ENCODE peak calls at places on chromosomes 5 and 9, in ten cellular contexts. I is fibroblast of mammary gland, E is CD14-positive monocyte, W is neural crest cell, O is tibial artery, A is right atrium auricular region, R is suprapubic skin, B is AG04450, G is HepG2, L is glutamatergic neuron. Z is an unnamed sample.

GRCh38 chr5:90434116-90434714 is 24.7 kb upstream of the CETN3 start:
- DNase-seq in G (peak; percentile 39), L (peak; percentile 70), R (no peak), B (no peak), I (peak; percentile 53), A (no peak), E (no peak), W (peak; percentile 33), O (no peak), Z (no peak)

GRCh38 chr5:151082976-151083651 is 2.3 kb upstream of the TNIP1 start:
- DNase-seq in G (no peak), E (peak; percentile 70), W (no peak), B (no peak), O (no peak), A (no peak), I (peak; percentile 26), L (no peak), R (no peak), Z (no peak)

GRCh38 chr5:91077623-91078022 is 305.5 kb downstream of the ARRDC3 start:
- DNase-seq in L (no peak), O (no peak), E (no peak), R (no peak), B (no peak), G (no peak), A (no peak), I (no peak), W (no peak), Z (no peak)

GRCh38 chr5:142484821-142485387 is 160.1 kb upstream of the SPRY4 start:
- DNase-seq in W (no peak), I (peak; percentile 31), G (peak; percentile 29), E (no peak), B (no peak), R (no peak), A (no peak), O (no peak), L (no peak), Z (no peak)

GRCh38 chr9:104911029-104911607 is 16.8 kb downstream of the ABCA1 start:
- DNase-seq in G (peak; percentile 43), O (no peak), B (no peak), R (no peak), I (peak; percentile 76), L (no peak), W (no peak), E (no peak), A (no peak), Z (no peak)

GRCh38 chr5:34500236-34500836 is 155.8 kb upstream of the RAI14 start:
- DNase-seq in B (no peak), R (no peak), A (no peak), W (no peak), I (peak; percentile 52), L (no peak), O (no peak), E (peak; percentile 56), G (peak; percentile 30), Z (no peak)

GRCh38 chr5:57432876-57433275 is 49.7 kb downstream of the ACTBL2 start:
- DNase-seq in E (no peak), A (no peak), W (no peak), B (no peak), R (no peak), O (no peak), I (peak; percentile 34), G (peak; percentile 28), L (no peak), Z (no peak)

GRCh38 chr9:10613413-10613812 is 611 bp upstream of the PTPRD start:
- DNase-seq in R (no peak), B (no peak), G (no peak), I (no peak), A (no peak), L (no peak), O (no peak), E (no peak), W (no peak), Z (no peak)

GRCh38 chr5:109855056-109855455 is 165.3 kb downstream of the MAN2A1 start:
- DNase-seq in R (no peak), L (no peak), I (no peak), E (no peak), B (no peak), O (no peak), A (no peak), W (no peak), G (no peak), Z (no peak)

GRCh38 chr9:124180557-124180956 is 77.2 kb upstream of the NEK6 start:
- DNase-seq in B (peak; percentile 16), L (no peak), O (peak; percentile 38), G (no peak), A (no peak), E (no peak), R (peak; percentile 77), I (peak; percentile 46), W (no peak), Z (no peak)

GRCh38 chr5:38752622-38753021 is 93.2 kb upstream of the OSMR start:
- DNase-seq in A (no peak), B (no peak), E (no peak), L (no peak), O (no peak), I (no peak), G (no peak), W (no peak), R (no peak), Z (no peak)

GRCh38 chr5:38757451-38758245 is 88.2 kb upstream of the OSMR start:
- DNase-seq in L (no peak), I (no peak), G (no peak), E (no peak), B (no peak), A (no peak), W (no peak), R (no peak), O (no peak), Z (no peak)

GRCh38 chr5:38753776-38754175 is 92.0 kb upstream of the OSMR start:
- DNase-seq in O (no peak), G (no peak), W (no peak), A (no peak), R (no peak), L (no peak), B (no peak), I (no peak), E (no peak), Z (no peak)

GRCh38 chr5:38756068-38756467 is 89.7 kb upstream of the OSMR start:
- DNase-seq in G (no peak), L (no peak), E (no peak), W (no peak), O (no peak), B (no peak), R (no peak), A (no peak), I (peak; percentile 60), Z (no peak)

GRCh38 chr5:38755171-38755570 is 90.6 kb upstream of the OSMR start:
- DNase-seq in B (peak; percentile 26), G (no peak), W (no peak), L (no peak), O (no peak), E (no peak), R (no peak), I (peak; percentile 79), A (no peak), Z (no peak)
- TF ChIP-seq CTCF in B (peak; percentile 27), G (no peak), W (no peak), L (no peak), O (no peak), E (no peak), R (no peak), I (no peak), A (no peak), Z (peak; percentile 22)

GRCh38 chr9:12993432-12993831 is 218.6 kb downstream of the LURAP1L start:
- DNase-seq in G (no peak), B (no peak), I (no peak), W (no peak), A (no peak), L (no peak), E (no peak), R (no peak), O (no peak), Z (no peak)

GRCh38 chr9:12988259-12988658 is 213.4 kb downstream of the LURAP1L start:
- DNase-seq in R (no peak), O (no peak), G (no peak), W (no peak), L (no peak), B (no peak), E (no peak), A (no peak), I (no peak), Z (no peak)

GRCh38 chr9:12989669-12990068 is 214.8 kb downstream of the LURAP1L start:
- DNase-seq in L (no peak), E (no peak), A (no peak), I (no peak), B (no peak), G (no peak), R (no peak), O (no peak), W (no peak), Z (no peak)
- TF ChIP-seq CTCF in L (no peak), E (no peak), A (no peak), I (no peak), B (no peak), G (no peak), R (no peak), O (no peak), W (no peak), Z (no peak)

DNA sequence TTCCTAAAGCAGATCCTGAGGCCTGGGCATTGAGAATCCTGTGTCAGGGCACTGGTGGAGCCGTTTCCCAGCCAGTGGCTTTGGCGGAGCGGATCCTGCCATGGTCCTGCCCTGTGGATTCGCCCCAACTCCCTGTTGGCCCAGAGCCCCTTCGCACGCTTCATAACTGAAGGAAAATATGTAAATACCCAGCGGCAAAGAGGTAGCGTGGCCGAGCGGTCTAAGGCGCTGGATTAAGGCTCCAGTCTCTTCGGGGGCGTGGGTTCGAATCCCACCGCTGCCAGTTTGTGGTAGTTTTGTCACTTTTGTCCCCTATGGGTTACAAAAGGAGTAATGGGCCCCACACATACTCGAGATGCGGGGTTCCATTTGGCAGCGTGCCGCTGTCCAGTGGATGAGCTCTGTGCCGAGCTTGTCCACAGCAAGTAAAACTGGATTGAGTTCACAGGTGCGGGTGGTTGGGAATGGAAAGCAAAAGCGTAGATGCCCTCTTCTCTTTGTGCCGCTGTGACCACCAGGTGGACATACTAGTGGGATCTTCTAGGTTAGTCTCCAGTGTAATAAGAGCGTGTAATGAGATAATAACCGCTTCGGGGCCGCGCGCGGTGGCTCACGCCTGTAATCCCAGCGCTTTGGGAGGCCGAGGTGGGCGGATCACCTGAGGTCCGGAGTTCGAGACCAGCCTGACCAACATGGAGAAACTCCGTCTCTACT is 17.3 kb downstream of the TRIM7 start:
- DNase-seq in E (peak; percentile 61), R (peak; percentile 89), W (peak; percentile 80), A (peak; percentile 84), I (peak; percentile 79), O (peak; percentile 78), B (peak; percentile 55), L (peak; percentile 81), G (peak; percentile 81), Z (peak; percentile 94)
- TF ChIP-seq CTCF in E (peak; percentile 11), R (no peak), W (peak; percentile 53), A (peak; percentile 10), I (peak; percentile 34), O (peak; percentile 18), B (peak; percentile 35), L (peak; percentile 48), G (peak; percentile 28), Z (peak; percentile 40)

DNA sequence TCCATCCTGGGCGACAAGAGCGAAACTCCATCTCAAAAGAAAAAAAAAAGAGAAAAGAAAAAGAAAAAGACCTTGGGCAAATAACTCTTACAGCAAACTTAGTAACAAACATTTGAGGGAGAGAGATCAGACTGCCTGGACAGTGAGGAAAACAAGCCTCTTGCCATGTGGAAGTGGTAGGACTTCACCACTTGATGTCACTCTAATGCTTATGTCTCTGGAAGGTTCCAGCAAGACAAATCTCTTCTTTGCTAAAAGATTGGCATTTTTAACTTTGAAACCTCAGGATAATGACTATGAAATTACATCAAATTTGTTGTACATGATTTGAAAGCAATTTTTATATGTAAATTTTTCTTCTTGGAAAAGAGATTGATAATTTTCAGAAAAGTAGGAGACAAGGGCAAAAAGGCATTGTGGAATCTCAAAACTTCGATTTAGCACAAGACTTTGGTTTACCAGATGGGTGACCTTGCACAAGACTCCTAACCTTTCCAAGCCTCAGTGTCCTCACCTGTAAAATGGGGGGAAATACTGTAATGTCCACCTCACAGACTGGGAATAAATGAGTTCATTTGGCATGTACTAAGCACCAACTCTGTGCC is 5.4 kb downstream of the ACTL7B start:
- DNase-seq in R (no peak), L (no peak), E (no peak), I (peak; percentile 45), O (no peak), B (no peak), A (no peak), W (no peak), G (peak; percentile 44), Z (no peak)
- TF ChIP-seq CTCF in R (no peak), L (no peak), E (no peak), I (peak; percentile 39), O (no peak), B (peak; percentile 35), A (peak; percentile 16), W (no peak), G (peak; percentile 75), Z (peak; percentile 51)

Z was measured in osteocyte.